ENCODE peak calls at places on chromosomes 13 and 19, in seven cellular contexts. Z is NCI-H748 treated with DMSO at 0.1 percent for 48 hours; F is stimulated activated CD8-positive, alpha-beta memory T cell treated with anti-CD3 and anti-CD28 coated beads, Interleukin-7, amount 100 ng/mL, for 48 hours; J is tibial nerve; W is AG04450; R is progenitor cell of endocrine pancreas; S is MCF 10A. H is an unnamed sample.

GRCh38 chr19:12047868-12048267 is 4.9 kb downstream of the ZNF878 start:
- DNase-seq in Z (no peak), F (no peak), J (no peak), W (no peak), R (no peak), S (no peak), H (no peak)

GRCh38 chr19:19345970-19346369 is 25.3 kb downstream of the MAU2 start:
- DNase-seq in Z (no peak), F (no peak), J (no peak), W (no peak), R (no peak), S (no peak), H (no peak)

GRCh38 chr19:41853768-41854167 is 6.3 kb upstream of the RPS19 start:
- DNase-seq in Z (no peak), F (no peak), J (no peak), W (no peak), R (no peak), S (no peak), H (no peak)

GRCh38 chr19:14762111-14762510 is 16.2 kb downstream of the ADGRE2 start:
- DNase-seq in Z (no peak), F (no peak), J (no peak), W (no peak), R (no peak), S (no peak), H (no peak)

GRCh38 chr13:97715763-97716162 is 237.7 kb upstream of the IPO5 start:
- DNase-seq in Z (no peak), F (no peak), J (no peak), W (no peak), R (no peak), S (peak), H (no peak)

GRCh38 chr13:112443191-112444000 is 67.2 kb downstream of the SPACA7 start:
- DNase-seq in Z (no peak), F (no peak), J (no peak), W (no peak), R (no peak), S (no peak), H (no peak)

GRCh38 chr13:34357435-34358232 is 539.7 kb downstream of the RFC3 start:
- DNase-seq in Z (no peak), F (no peak), J (no peak), W (peak), R (no peak), S (peak), H (no peak)

GRCh38 chr19:56639217-56639616 is 3.7 kb upstream of the SMIM17 start:
- DNase-seq in Z (no peak), F (no peak), J (no peak), W (no peak), R (no peak), S (peak), H (peak)

GRCh38 chr13:73403362-73404150 is 344.8 kb downstream of the KLF5 start:
- DNase-seq in Z (no peak), F (no peak), J (no peak), W (no peak), R (no peak), S (no peak), H (no peak)

GRCh38 chr19:6260912-6261636 is 18.7 kb downstream of the MLLT1 start:
- DNase-seq in Z (no peak), F (no peak), J (no peak), W (no peak), R (no peak), S (peak), H (no peak)

GRCh38 chr13:20401958-20402856 is 123.5 kb downstream of the CRYL1 start:
- DNase-seq in Z (no peak), F (no peak), J (no peak), W (no peak), R (no peak), S (no peak), H (no peak)

GRCh38 chr13:106143930-106144709 is 391.3 kb downstream of the EFNB2 start:
- DNase-seq in Z (peak), F (no peak), J (no peak), W (no peak), R (no peak), S (no peak), H (peak)

H was measured in LNCaP clone FGC.